ENCODE peak calls at places on chromosome 1, in four cellular contexts. Y is activated T-cell treated with anti-CD3 and anti-CD28 coated beads for 24 hours; F is activated T-helper 1 cell treated with Interleukin-2 at 50 U/mL for 16 hours; J is stimulated activated CD4-positive, alpha-beta T cell treated with anti-CD3 and anti-CD28 coated beads, TNF-alpha, amount 100 ng/mL, for 48 hours. R is an unnamed sample.

GRCh38 chr1:9793291-9793690 is 30.5 kb downstream of the CLSTN1 start:
- DNase-seq in F (no peak), J (no peak), Y (no peak), R (no peak)

GRCh38 chr1:152143147-152143845 is 15.7 kb downstream of the RPTN start:
- DNase-seq in J (peak; percentile 12), Y (peak; percentile 11), F (no peak), R (no peak)

GRCh38 chr1:7389201-7389785 is 381.8 kb upstream of the VAMP3 start:
- DNase-seq in F (no peak), Y (no peak), J (no peak), R (no peak)

GRCh38 chr1:154955718-154956513 is at the start of gene PBXIP1:
- DNase-seq in J (peak; percentile 55), Y (peak; percentile 79), F (peak; percentile 65), R (peak; percentile 77)

GRCh38 chr1:22884806-22885559 is 87.7 kb downstream of the LACTBL1 start:
- DNase-seq in Y (no peak), F (no peak), J (no peak), R (no peak)

GRCh38 chr1:246181244-246181643 is 325.8 kb downstream of the SMYD3 start:
- DNase-seq in F (no peak), Y (no peak), J (no peak), R (no peak)

GRCh38 chr1:225111000-225111399 is 181.5 kb downstream of the DNAH14 start:
- DNase-seq in F (no peak), J (no peak), Y (no peak), R (no peak)

GRCh38 chr1:44422161-44422560 is 17.1 kb downstream of the RNF220 start:
- DNase-seq in F (no peak), J (no peak), Y (no peak), R (no peak)

GRCh38 chr1:183807549-183808168 is 2.7 kb downstream of the RGL1 start:
- DNase-seq in F (no peak), J (no peak), Y (no peak), R (no peak)

GRCh38 chr1:157156058-157156541 is 17.9 kb upstream of the ETV3 start:
- DNase-seq in F (peak; percentile 64), Y (peak; percentile 67), J (peak; percentile 70), R (no peak)

GRCh38 chr1:213162338-213162737 is 111.3 kb downstream of the RPS6KC1 start:
- DNase-seq in J (no peak), F (no peak), Y (no peak), R (no peak)

GRCh38 chr1:51969038-51969705 is 21.3 kb downstream of the RAB3B start:
- DNase-seq in J (no peak), Y (no peak), F (no peak), R (no peak)

GRCh38 chr1:58864654-58865053 is 80.8 kb upstream of the JUN start:
- DNase-seq in J (no peak), Y (no peak), F (no peak), R (no peak)

GRCh38 chr1:40848530-40849189 is 13.5 kb downstream of the CITED4 start:
- DNase-seq in Y (no peak), J (no peak), F (no peak), R (peak; percentile 59)

GRCh38 chr1:228000836-228001563 is 5.8 kb upstream of the WNT3A start:
- DNase-seq in F (no peak), J (no peak), Y (no peak), R (no peak)

GRCh38 chr1:61083799-61084385 is 1.5 kb downstream of the NFIA start:
- DNase-seq in Y (no peak), J (no peak), F (no peak), R (no peak)

GRCh38 chr1:29835486-29836273 is 599.4 kb downstream of the PTPRU start:
- DNase-seq in Y (no peak), J (no peak), F (no peak), R (no peak)

GRCh38 chr1:30375156-30375555 is 348.2 kb downstream of the MATN1 start:
- DNase-seq in J (no peak), F (no peak), Y (no peak), R (no peak)

GRCh38 chr1:207892764-207893163 is 18.2 kb downstream of the CD34 start:
- DNase-seq in Y (no peak), F (no peak), J (no peak), R (no peak)

GRCh38 chr1:36769886-36770830 is 264.2 kb downstream of the GRIK3 start:
- DNase-seq in J (no peak), Y (no peak), F (no peak), R (no peak)

GRCh38 chr1:244082969-244083368 is 31.9 kb downstream of the ZBTB18 start:
- DNase-seq in J (no peak), F (no peak), Y (no peak), R (no peak)

GRCh38 chr1:198492872-198493271 is 47.6 kb downstream of the ATP6V1G3 start:
- DNase-seq in Y (no peak), J (no peak), F (no peak), R (no peak)

GRCh38 chr1:198333744-198334143 is 176.9 kb downstream of the NEK7 start:
- DNase-seq in F (no peak), J (no peak), Y (no peak), R (no peak)

GRCh38 chr1:247849616-247850015 is 7.4 kb upstream of the TRIM58 start:
- DNase-seq in J (no peak), F (no peak), Y (no peak), R (no peak)

GRCh38 chr1:150582371-150582770 is 3.0 kb upstream of the MCL1 start:
- DNase-seq in J (no peak), Y (no peak), F (no peak), R (no peak)